ENCODE peak calls at places on chromosome 15, in four cellular contexts. S is coronary artery, D is IMR-90, P is A549. R is an unnamed sample.

GRCh38 chr15:98943609-98944111 is 63.9 kb downstream of the PGPEP1L start:
- DNase-seq in S (no peak), P (no peak), D (peak; percentile 65), R (no peak)

GRCh38 chr15:79595995-79596622 is 164.0 kb downstream of the MINAR1 start:
- DNase-seq in P (peak; percentile 96), D (peak; percentile 74), S (no peak), R (no peak)

GRCh38 chr15:82640672-82641071 is 6.5 kb downstream of the CPEB1 start:
- DNase-seq in P (no peak), S (no peak), D (no peak), R (no peak)

GRCh38 chr15:67472957-67473356 is 48.0 kb upstream of the C15orf61 start:
- DNase-seq in S (no peak), D (peak; percentile 66), P (no peak), R (no peak)

GRCh38 chr15:36880226-36880912 is 220.0 kb downstream of the MEIS2 start:
- DNase-seq in D (no peak), P (no peak), S (no peak), R (no peak)

GRCh38 chr15:29021901-29022300 is 136.1 kb downstream of the APBA2 start:
- DNase-seq in P (no peak), S (no peak), D (peak; percentile 41), R (no peak)

GRCh38 chr15:35349916-35350315 is 196.0 kb downstream of the DPH6 start:
- DNase-seq in P (no peak), D (no peak), S (no peak), R (no peak)

GRCh38 chr15:66004618-66005262 is 135.4 kb downstream of the RAB11A start:
- DNase-seq in P (peak; percentile 26), S (no peak), D (peak; percentile 31), R (no peak)

GRCh38 chr15:96889734-96890480 is 559.4 kb downstream of the NR2F2 start:
- DNase-seq in S (no peak), P (no peak), D (no peak), R (no peak)

GRCh38 chr15:67613708-67614107 is 71.2 kb downstream of the MAP2K5 start:
- DNase-seq in S (no peak), D (no peak), P (no peak), R (no peak)

GRCh38 chr15:95869920-95870319 is 460.6 kb upstream of the NR2F2 start:
- DNase-seq in P (no peak), S (no peak), D (no peak), R (no peak)

GRCh38 chr15:43006991-43007390 is 86.4 kb upstream of the TTBK2 start:
- DNase-seq in P (no peak), D (no peak), S (no peak), R (no peak)

GRCh38 chr15:68820205-68820588 is 498 bp downstream of the ANP32A start:
- DNase-seq in P (peak; percentile 70), S (no peak), D (no peak), R (peak; percentile 77)

GRCh38 chr15:95760508-95760907 is 570.0 kb upstream of the NR2F2 start:
- DNase-seq in D (no peak), S (no peak), P (peak; percentile 68), R (no peak)

GRCh38 chr15:25933456-25934158 is 70.5 kb upstream of the ATP10A start:
- DNase-seq in P (peak; percentile 85), D (peak; percentile 87), S (peak; percentile 76), R (no peak)

GRCh38 chr15:87871738-87872315 is 384.7 kb downstream of the NTRK3 start:
- DNase-seq in D (peak; percentile 43), S (no peak), P (no peak), R (no peak)

GRCh38 chr15:90481023-90481422 is 48.7 kb upstream of the CRTC3 start:
- DNase-seq in S (no peak), D (no peak), P (no peak), R (no peak)

GRCh38 chr15:62758126-62758951 is 284.2 kb upstream of the TPM1 start:
- DNase-seq in S (peak; percentile 76), D (peak; percentile 90), P (peak; percentile 41), R (no peak)

GRCh38 chr15:84736375-84736774 is 12.0 kb upstream of the ZNF592 start:
- DNase-seq in P (no peak), S (no peak), D (no peak), R (no peak)

GRCh38 chr15:61661791-61662190 is 398.5 kb downstream of the VPS13C start:
- DNase-seq in S (no peak), D (no peak), P (no peak), R (no peak)

GRCh38 chr15:22887157-22887951 is 48.9 kb downstream of the NIPA2 start:
- DNase-seq in S (no peak), D (peak; percentile 94), P (no peak), R (no peak)

GRCh38 chr15:80743189-80743833 is 35.9 kb upstream of the CEMIP start:
- DNase-seq in P (peak; percentile 75), D (peak; percentile 57), S (no peak), R (no peak)

GRCh38 chr15:47795864-47796263 is 78.6 kb downstream of the SEMA6D start:
- DNase-seq in D (no peak), S (no peak), P (no peak), R (no peak)

GRCh38 chr15:82571722-82572222 is 31.5 kb upstream of the RPS17 start:
- DNase-seq in P (no peak), D (peak; percentile 83), S (peak; percentile 80), R (no peak)

GRCh38 chr15:90376789-90377188 is 11.3 kb upstream of the IQGAP1 start:
- DNase-seq in P (no peak), S (no peak), D (no peak), R (no peak)

GRCh38 chr15:29986946-29987345 is 95.8 kb upstream of the GOLGA8J start:
- DNase-seq in P (no peak), S (no peak), D (no peak), R (no peak)

GRCh38 chr15:97561529-97561928 is 399.0 kb upstream of the ARRDC4 start:
- DNase-seq in S (no peak), P (no peak), D (no peak), R (no peak)

GRCh38 chr15:74265046-74265639 is 29.0 kb downstream of the CCDC33 start:
- DNase-seq in P (no peak), S (no peak), D (peak; percentile 18), R (no peak)

GRCh38 chr15:31278544-31279220 is 48.0 kb upstream of the KLF13 start:
- DNase-seq in D (no peak), S (peak; percentile 62), P (no peak), R (peak; percentile 62)

GRCh38 chr15:25175033-25175788 is 220.4 kb downstream of the SNRPN start:
- DNase-seq in S (no peak), P (no peak), D (no peak), R (peak; percentile 52)

GRCh38 chr15:42058791-42059190 is 35.6 kb downstream of the PLA2G4D start:
- DNase-seq in D (no peak), S (peak; percentile 7), P (no peak), R (no peak)

GRCh38 chr15:29268706-29269484 is 727 bp downstream of the NSMCE3 start:
- DNase-seq in S (no peak), P (peak; percentile 53), D (peak; percentile 34), R (no peak)

GRCh38 chr15:83106994-83107840 is at the start of gene TM6SF1:
- DNase-seq in S (no peak), D (no peak), P (no peak), R (no peak)

GRCh38 chr15:59632714-59633113 is 21.1 kb downstream of the GCNT3 start:
- DNase-seq in S (no peak), P (peak; percentile 68), D (no peak), R (no peak)

GRCh38 chr15:77311618-77312398 is 108.1 kb downstream of the PEAK1 start:
- DNase-seq in D (no peak), S (no peak), P (no peak), R (no peak)
- TF ChIP-seq CTCF in D (no peak), S (no peak), P (no peak), R (no peak)

GRCh38 chr15:40914486-40914885 is 14.7 kb upstream of the DLL4 start:
- DNase-seq in S (no peak), D (no peak), P (no peak), R (no peak)
- TF ChIP-seq CTCF in S (no peak), D (peak; percentile 1), P (peak; percentile 18), R (peak; percentile 24)

DNA sequence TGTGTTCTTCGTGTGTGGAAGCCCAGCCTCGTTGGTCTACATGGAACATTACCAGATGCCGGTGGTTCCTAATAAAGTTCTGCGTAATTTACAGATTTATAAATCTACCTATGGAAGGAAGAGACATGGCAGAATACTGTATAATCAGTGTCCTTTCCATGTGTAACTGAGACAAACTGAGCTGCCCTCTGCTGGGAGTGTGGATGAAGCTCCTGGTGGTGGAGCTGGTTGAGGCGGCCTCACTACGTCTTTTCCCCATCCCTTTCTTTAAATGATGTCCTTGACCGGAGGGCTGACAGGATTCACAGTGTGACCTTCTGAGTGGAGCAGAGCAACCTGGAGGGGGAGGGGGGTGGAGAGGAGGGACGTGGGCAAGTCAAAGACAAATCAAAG is 267.0 kb upstream of the CHRM5 start:
- DNase-seq in P (peak; percentile 22), S (no peak), D (no peak), R (no peak)
- TF ChIP-seq CTCF in P (no peak), S (no peak), D (no peak), R (no peak)

GRCh38 chr15:100669260-100669659 is 66.9 kb downstream of the ASB7 start:
- DNase-seq in S (no peak), D (no peak), P (no peak), R (no peak)

GRCh38 chr15:100672959-100673358 is 70.6 kb downstream of the ASB7 start:
- DNase-seq in P (no peak), D (no peak), S (no peak), R (no peak)

GRCh38 chr15:100671124-100671680 is 68.8 kb downstream of the ASB7 start:
- DNase-seq in D (no peak), P (no peak), S (no peak), R (no peak)

GRCh38 chr15:100670505-100671021 is 68.2 kb downstream of the ASB7 start:
- DNase-seq in D (no peak), S (no peak), P (no peak), R (no peak)

GRCh38 chr15:100671858-100672543 is 69.6 kb downstream of the ASB7 start:
- DNase-seq in P (peak; percentile 69), S (no peak), D (peak; percentile 53), R (no peak)
- TF ChIP-seq CTCF in P (peak; percentile 95), S (no peak), D (peak; percentile 75), R (peak; percentile 78)

GRCh38 chr15:64095431-64095794 is 369 bp upstream of the SNX1 start:
- DNase-seq in S (no peak), P (no peak), D (no peak), R (no peak)

GRCh38 chr15:64090527-64090926 is 3.1 kb downstream of the CIAO2A start:
- DNase-seq in S (no peak), D (no peak), P (no peak), R (no peak)

GRCh38 chr15:64092075-64092820 is 1.4 kb downstream of the CIAO2A start:
- DNase-seq in S (no peak), D (no peak), P (peak; percentile 44), R (no peak)

GRCh38 chr15:64093627-64094417 is at the start of gene CIAO2A:
- DNase-seq in D (peak; percentile 98), P (peak; percentile 100), S (peak; percentile 96), R (peak; percentile 91)

GRCh38 chr15:64092864-64093626 is 593 bp downstream of the CIAO2A start:
- DNase-seq in S (no peak), D (peak; percentile 64), P (peak; percentile 61), R (no peak)
- TF ChIP-seq CTCF in S (no peak), D (no peak), P (no peak), R (peak; percentile 20)